ENCODE peak calls at places on chromosomes 5 and 9, in seven cellular contexts. W is H9, J is mammary epithelial cell, R is GM23248, Z is transverse colon, M is foreskin keratinocyte, D is psoas muscle. C is an unnamed sample.

GRCh38 chr9:127801955-127802575 is 617 bp upstream of the FPGS start:
- DNase-seq in W (no peak), J (no peak), R (peak), Z (no peak), M (peak), D (no peak), C (no peak)

GRCh38 chr5:31911291-31912265 is 262.5 kb downstream of the GOLPH3 start:
- DNase-seq in W (no peak), J (peak), R (no peak), Z (no peak), M (no peak), D (no peak), C (no peak)

GRCh38 chr9:112361602-112362001 is 18.3 kb upstream of the HSDL2 start:
- DNase-seq in W (no peak), J (peak), R (peak), Z (no peak), M (peak), D (no peak), C (no peak)

GRCh38 chr5:140084466-140084865 is 29.4 kb upstream of the PURA start:
- DNase-seq in W (no peak), J (no peak), R (peak), Z (no peak), M (no peak), D (no peak), C (no peak)

GRCh38 chr9:70232476-70232875 is 26.3 kb upstream of the SMC5 start:
- DNase-seq in W (no peak), J (no peak), R (no peak), Z (no peak), M (no peak), D (no peak), C (no peak)

GRCh38 chr5:10268100-10268499 is 18.0 kb downstream of the CCT5 start:
- DNase-seq in W (no peak), J (no peak), R (no peak), Z (no peak), M (no peak), D (no peak), C (no peak)

GRCh38 chr9:136228107-136228875 is 17.3 kb downstream of the QSOX2 start:
- DNase-seq in W (no peak), J (peak), R (peak), Z (no peak), M (peak), D (no peak), C (peak)

GRCh38 chr9:127877566-127877998 is at the start of gene AK1:
- DNase-seq in W (peak), J (peak), R (peak), Z (peak), M (no peak), D (peak), C (no peak)

GRCh38 chr5:124438390-124439380 is 307.8 kb downstream of the ZNF608 start:
- DNase-seq in W (peak), J (no peak), R (no peak), Z (no peak), M (no peak), D (no peak), C (no peak)

GRCh38 chr5:43115968-43116367 is 4.7 kb upstream of the ZNF131 start:
- DNase-seq in W (no peak), J (no peak), R (no peak), Z (peak), M (no peak), D (no peak), C (no peak)

GRCh38 chr9:130835441-130836298 is 616 bp downstream of the ABL1 start:
- DNase-seq in W (no peak), J (peak), R (peak), Z (peak), M (peak), D (peak), C (no peak)

GRCh38 chr9:87324613-87325194 is 173.0 kb upstream of the DAPK1 start:
- DNase-seq in W (no peak), J (peak), R (peak), Z (no peak), M (peak), D (no peak), C (no peak)

GRCh38 chr5:127564002-127564769 is 46.7 kb downstream of the PRRC1 start:
- DNase-seq in W (no peak), J (peak), R (peak), Z (peak), M (peak), D (no peak), C (no peak)

GRCh38 chr5:78360674-78361225 is 333 bp downstream of the SCAMP1 start:
- DNase-seq in W (peak), J (no peak), R (no peak), Z (peak), M (no peak), D (peak), C (no peak)

GRCh38 chr5:68369436-68370125 is 154.0 kb downstream of the PIK3R1 start:
- DNase-seq in W (no peak), J (no peak), R (no peak), Z (no peak), M (no peak), D (no peak), C (no peak)

GRCh38 chr9:91138760-91139159 is 223.0 kb downstream of the AUH start:
- DNase-seq in W (no peak), J (peak), R (peak), Z (no peak), M (peak), D (no peak), C (peak)

GRCh38 chr9:98159790-98160189 is 32.6 kb downstream of the CORO2A start:
- DNase-seq in W (no peak), J (no peak), R (no peak), Z (no peak), M (no peak), D (no peak), C (no peak)

GRCh38 chr9:37262410-37262809 is 142.0 kb downstream of the ZCCHC7 start:
- DNase-seq in W (no peak), J (peak), R (peak), Z (no peak), M (peak), D (no peak), C (no peak)

GRCh38 chr9:70480405-70480980 is 66.0 kb upstream of the KLF9 start:
- DNase-seq in W (no peak), J (peak), R (peak), Z (peak), M (peak), D (peak), C (no peak)

GRCh38 chr9:136697821-136698526 is 10.7 kb upstream of the AGPAT2 start:
- DNase-seq in W (no peak), J (no peak), R (no peak), Z (no peak), M (no peak), D (no peak), C (no peak)

GRCh38 chr5:130992621-130993020 is 172.4 kb downstream of the HINT1 start:
- DNase-seq in W (no peak), J (no peak), R (no peak), Z (no peak), M (no peak), D (no peak), C (no peak)

GRCh38 chr5:135497971-135498661 is 37.6 kb downstream of the NEUROG1 start:
- DNase-seq in W (no peak), J (no peak), R (peak), Z (no peak), M (peak), D (no peak), C (no peak)

GRCh38 chr9:111868475-111868874 is 28.1 kb upstream of the UGCG start:
- DNase-seq in W (peak), J (no peak), R (no peak), Z (no peak), M (no peak), D (no peak), C (no peak)

GRCh38 chr9:113593682-113594281 is 130.3 kb downstream of the RGS3 start:
- DNase-seq in W (peak), J (peak), R (peak), Z (peak), M (peak), D (peak), C (no peak)

GRCh38 chr9:116232425-116233159 is 79.0 kb downstream of the PAPPA start:
- DNase-seq in W (no peak), J (peak), R (peak), Z (no peak), M (peak), D (no peak), C (no peak)

GRCh38 chr9:134930404-134930803 is 12.7 kb upstream of the FCN1 start:
- DNase-seq in W (no peak), J (no peak), R (no peak), Z (peak), M (no peak), D (no peak), C (no peak)

GRCh38 chr9:113894166-113894565 is 18.1 kb downstream of the ZNF618 start:
- DNase-seq in W (no peak), J (no peak), R (no peak), Z (no peak), M (no peak), D (no peak), C (no peak)

GRCh38 chr5:106584268-106584667 is 1086.5 kb downstream of the EFNA5 start:
- DNase-seq in W (no peak), J (no peak), R (no peak), Z (no peak), M (peak), D (no peak), C (no peak)

GRCh38 chr5:180208435-180209081 is 453 bp downstream of the RASGEF1C start:
- DNase-seq in W (peak), J (no peak), R (peak), Z (no peak), M (no peak), D (no peak), C (no peak)

GRCh38 chr5:84383816-84384603 is 670 bp downstream of the EDIL3 start:
- DNase-seq in W (peak), J (peak), R (peak), Z (peak), M (peak), D (no peak), C (no peak)

GRCh38 chr9:86246752-86247161 is 12.7 kb downstream of the C9orf153 start:
- DNase-seq in W (peak), J (no peak), R (no peak), Z (no peak), M (no peak), D (no peak), C (no peak)

GRCh38 chr5:95837492-95837891 is 15.0 kb upstream of the GLRX start:
- DNase-seq in W (no peak), J (no peak), R (no peak), Z (no peak), M (no peak), D (no peak), C (no peak)

GRCh38 chr5:9549941-9550340 is 4.1 kb upstream of the SEMA5A start:
- DNase-seq in W (no peak), J (no peak), R (peak), Z (no peak), M (no peak), D (no peak), C (no peak)

GRCh38 chr9:123131258-123131657 is 97.8 kb downstream of the GPR21 start:
- DNase-seq in W (no peak), J (peak), R (peak), Z (no peak), M (peak), D (no peak), C (no peak)

GRCh38 chr5:124735169-124735858 is 11.1 kb downstream of the ZNF608 start:
- DNase-seq in W (peak), J (no peak), R (peak), Z (peak), M (no peak), D (peak), C (no peak)

GRCh38 chr5:109709225-109709624 is 19.5 kb downstream of the MAN2A1 start:
- DNase-seq in W (no peak), J (no peak), R (no peak), Z (no peak), M (no peak), D (no peak), C (no peak)
- H3K27ac ChIP-seq in W (no peak), J (no peak), R (no peak), Z (no peak), M (no peak), D (no peak), C (no peak)

DNA sequence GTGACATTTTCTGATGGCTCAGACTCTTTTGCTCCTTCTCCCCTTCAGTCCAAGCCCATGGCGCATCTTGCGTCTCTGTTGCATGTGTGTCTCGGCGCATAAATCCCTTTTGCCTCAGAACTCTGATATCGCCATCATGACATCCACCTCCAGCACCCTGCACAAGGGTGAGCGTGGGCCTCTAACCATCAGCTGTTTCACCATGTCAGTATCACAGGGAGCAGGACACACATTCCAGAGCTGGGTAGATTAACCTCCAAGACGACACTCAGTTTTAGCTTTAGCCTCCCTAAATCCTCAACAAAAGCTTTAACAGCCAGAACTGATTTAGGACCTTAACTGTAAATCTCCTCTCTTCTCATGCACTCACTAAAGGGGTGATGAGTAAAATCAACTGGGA is 239.0 kb downstream of the EBF1 start:
- DNase-seq in W (no peak), J (no peak), R (no peak), Z (no peak), M (no peak), D (no peak), C (no peak)
- H3K27ac ChIP-seq in W (no peak), J (no peak), R (no peak), Z (no peak), M (no peak), D (no peak), C (no peak)

DNA sequence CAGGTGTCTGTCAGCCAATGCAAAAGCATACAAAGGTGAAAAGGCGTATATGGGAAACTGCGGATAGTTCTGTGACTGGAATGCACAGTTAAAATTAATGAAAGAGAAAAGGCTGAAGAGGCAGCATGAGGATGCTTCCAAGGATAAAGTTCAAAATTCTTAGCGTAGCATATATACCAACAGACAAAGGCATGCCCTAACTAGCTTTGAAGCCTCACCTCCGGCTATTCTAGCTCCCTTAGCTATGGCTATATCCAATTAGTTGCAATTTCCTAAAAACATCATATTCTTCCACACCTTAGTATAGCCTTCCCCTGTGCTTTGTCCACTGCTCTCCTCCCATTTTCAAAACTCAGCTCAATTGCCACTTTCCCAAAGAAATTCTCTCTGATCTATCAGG is 1.4 kb upstream of the DNAJA1 start:
- DNase-seq in W (no peak), J (peak), R (no peak), Z (no peak), M (peak), D (no peak), C (no peak)
- H3K27ac ChIP-seq in W (no peak), J (peak), R (peak), Z (peak), M (peak), D (peak), C (peak)

DNA sequence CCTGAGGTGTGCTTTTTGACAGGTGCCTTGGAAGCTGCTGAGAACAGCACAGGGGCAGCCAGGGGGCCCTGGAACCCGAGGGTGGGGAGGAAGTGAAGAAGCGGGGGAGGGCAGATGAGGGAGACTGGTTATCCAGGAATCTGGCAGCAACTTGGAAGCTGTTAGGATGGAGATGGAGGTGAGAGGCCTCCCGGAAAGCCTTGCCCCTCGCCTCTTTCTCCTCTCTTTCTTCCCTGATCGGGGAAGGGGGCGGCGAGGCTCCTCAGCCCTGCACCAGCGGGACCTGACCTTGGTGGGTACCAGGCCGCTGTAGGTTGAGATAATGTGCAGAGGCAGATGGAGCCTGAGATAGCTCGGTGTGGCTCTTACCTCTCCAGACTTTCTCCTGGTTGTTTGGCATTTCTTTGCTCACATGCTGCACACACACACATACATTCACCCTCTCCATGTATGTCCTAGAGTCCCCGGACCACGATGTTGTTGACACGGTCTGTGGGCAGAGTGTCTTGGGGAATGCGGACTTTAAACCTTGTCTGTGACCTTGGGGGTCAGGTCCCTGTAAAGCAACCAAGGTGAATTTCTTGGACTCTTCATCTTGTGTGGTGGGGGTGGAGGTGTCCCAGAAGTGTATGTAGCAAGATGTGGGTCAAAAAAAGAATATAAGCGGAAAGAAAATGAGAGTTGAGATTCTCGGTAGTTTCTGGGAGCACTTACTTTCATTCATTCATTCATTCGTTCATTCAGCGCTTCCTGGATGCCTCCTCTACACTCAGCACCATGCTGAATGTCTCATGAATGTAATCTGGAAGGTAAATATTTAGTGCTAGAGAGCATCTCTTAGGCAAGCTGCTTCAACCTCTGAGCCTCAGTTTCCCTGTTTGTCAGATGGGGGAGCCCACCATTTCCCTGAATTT is 1.6 kb downstream of the WWC1 start:
- DNase-seq in W (no peak), J (no peak), R (no peak), Z (no peak), M (no peak), D (no peak), C (no peak)
- H3K27ac ChIP-seq in W (no peak), J (no peak), R (no peak), Z (no peak), M (no peak), D (no peak), C (peak)

GRCh38 chr9:4489919-4490704 is at the start of gene SLC1A1:
- DNase-seq in W (peak), J (peak), R (peak), Z (peak), M (no peak), D (peak), C (no peak)

GRCh38 chr9:4486176-4486575 is 4.1 kb upstream of the SLC1A1 start:
- DNase-seq in W (no peak), J (no peak), R (no peak), Z (no peak), M (no peak), D (no peak), C (no peak)

GRCh38 chr9:4490705-4491620 is 695 bp downstream of the SLC1A1 start:
- DNase-seq in W (no peak), J (peak), R (peak), Z (no peak), M (peak), D (peak), C (no peak)

GRCh38 chr9:4491621-4491975 is 1.3 kb downstream of the SLC1A1 start:
- DNase-seq in W (peak), J (no peak), R (no peak), Z (peak), M (no peak), D (no peak), C (no peak)

DNA sequence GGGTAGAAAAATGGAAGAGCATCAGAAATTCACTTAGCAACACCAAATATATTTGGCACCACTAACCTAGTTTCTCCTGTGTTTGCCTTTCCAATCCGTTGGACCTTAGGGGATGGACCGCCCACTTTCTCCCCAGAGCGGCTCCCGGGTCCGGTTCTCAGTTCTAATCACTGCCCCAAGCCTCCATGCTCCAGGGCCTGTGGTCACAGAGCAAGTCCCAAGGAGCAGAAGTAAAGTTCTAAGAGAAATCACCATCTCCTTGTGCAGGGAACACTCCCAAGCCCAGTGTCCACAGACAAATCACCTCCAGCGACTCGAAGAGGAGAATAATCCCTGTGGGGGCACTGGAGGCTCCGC is 728 bp upstream of the SLC1A1 start:
- DNase-seq in W (peak), J (no peak), R (peak), Z (no peak), M (no peak), D (no peak), C (no peak)
- H3K27ac ChIP-seq in W (no peak), J (no peak), R (peak), Z (peak), M (no peak), D (no peak), C (no peak)

GRCh38 chr5:34866989-34867471 is 28.1 kb downstream of the TTC23L start:
- DNase-seq in W (no peak), J (no peak), R (no peak), Z (peak), M (no peak), D (no peak), C (no peak)

GRCh38 chr5:34868736-34869135 is 29.8 kb downstream of the TTC23L start:
- DNase-seq in W (no peak), J (no peak), R (no peak), Z (no peak), M (no peak), D (no peak), C (no peak)

GRCh38 chr5:34867660-34868059 is 28.7 kb downstream of the TTC23L start:
- DNase-seq in W (no peak), J (no peak), R (no peak), Z (no peak), M (no peak), D (no peak), C (no peak)

GRCh38 chr5:34869256-34869655 is 30.3 kb downstream of the TTC23L start:
- DNase-seq in W (no peak), J (no peak), R (no peak), Z (no peak), M (no peak), D (no peak), C (no peak)

GRCh38 chr5:34870382-34870781 is 31.4 kb downstream of the TTC23L start:
- DNase-seq in W (no peak), J (no peak), R (no peak), Z (no peak), M (no peak), D (no peak), C (no peak)
- H3K27ac ChIP-seq in W (no peak), J (no peak), R (no peak), Z (no peak), M (no peak), D (no peak), C (no peak)

GRCh38 chr9:114972510-114972909 is 42.1 kb upstream of the TNFSF8 start:
- DNase-seq in W (no peak), J (no peak), R (no peak), Z (no peak), M (peak), D (no peak), C (peak)

GRCh38 chr9:114973216-114973615 is 42.8 kb upstream of the TNFSF8 start:
- DNase-seq in W (no peak), J (no peak), R (no peak), Z (no peak), M (no peak), D (no peak), C (no peak)

GRCh38 chr9:114968710-114969109 is 38.3 kb upstream of the TNFSF8 start:
- DNase-seq in W (no peak), J (peak), R (peak), Z (no peak), M (peak), D (no peak), C (no peak)

GRCh38 chr9:114965565-114965964 is 35.2 kb upstream of the TNFSF8 start:
- DNase-seq in W (no peak), J (no peak), R (no peak), Z (no peak), M (no peak), D (no peak), C (no peak)

GRCh38 chr9:114969269-114969668 is 38.9 kb upstream of the TNFSF8 start:
- DNase-seq in W (no peak), J (peak), R (no peak), Z (no peak), M (peak), D (no peak), C (no peak)
- H3K27ac ChIP-seq in W (no peak), J (no peak), R (no peak), Z (no peak), M (no peak), D (no peak), C (no peak)